ENCODE peak calls at places on chromosomes 7 and 10, in six cellular contexts. B is T-helper 2 cell; W is activated CD4-positive, alpha-beta T cell treated with anti-CD3 and anti-CD28 coated beads for 1 hour; P is NCI-H2029; X is kidney glomerular epithelial cell; J is left ventricle myocardium inferior. T is an unnamed sample.

GRCh38 chr7:50953820-50954219 is 171.1 kb upstream of the GRB10 start:
- DNase-seq in B (no peak), X (no peak), P (no peak), J (no peak), W (no peak), T (peak; percentile 10)

GRCh38 chr7:151307536-151307935 is 34.1 kb upstream of the NUB1 start:
- DNase-seq in P (no peak), J (no peak), W (no peak), B (no peak), X (no peak), T (no peak)

GRCh38 chr10:43905502-43906236 is 257.0 kb upstream of the ZNF32 start:
- DNase-seq in J (peak; percentile 70), B (no peak), P (no peak), W (no peak), X (no peak), T (peak; percentile 81)

GRCh38 chr7:130814753-130815152 is 80.7 kb upstream of the KLF14 start:
- DNase-seq in X (peak; percentile 7), J (no peak), W (no peak), B (peak; percentile 24), P (no peak), T (peak; percentile 57)

GRCh38 chr7:129774359-129774758 is 162.8 kb downstream of the NRF1 start:
- DNase-seq in P (no peak), J (no peak), X (no peak), B (no peak), W (no peak), T (no peak)

GRCh38 chr10:124731551-124731950 is 12.6 kb downstream of the FAM53B start:
- DNase-seq in P (no peak), W (no peak), B (no peak), J (no peak), X (no peak), T (no peak)

GRCh38 chr10:21424511-21424910 is 101.0 kb downstream of the SKIDA1 start:
- DNase-seq in W (no peak), B (no peak), J (no peak), P (no peak), X (no peak), T (peak; percentile 50)

GRCh38 chr10:6347391-6347951 is 144.7 kb downstream of the PFKFB3 start:
- DNase-seq in J (no peak), P (no peak), W (peak; percentile 30), X (no peak), B (peak; percentile 75), T (no peak)

GRCh38 chr10:13296476-13296875 is 3.4 kb downstream of the PHYH start:
- DNase-seq in B (no peak), J (no peak), P (no peak), W (no peak), X (no peak), T (no peak)

GRCh38 chr10:129400426-129400825 is 66.6 kb upstream of the MGMT start:
- DNase-seq in W (no peak), J (no peak), B (no peak), P (no peak), X (no peak), T (no peak)

GRCh38 chr10:104406715-104407517 is 53.3 kb downstream of the CFAP58 start:
- DNase-seq in J (no peak), P (no peak), X (no peak), W (no peak), B (peak; percentile 31), T (peak; percentile 39)

GRCh38 chr10:86798636-86799035 is 42.2 kb downstream of the BMPR1A start:
- DNase-seq in X (no peak), J (no peak), B (peak; percentile 54), W (no peak), P (no peak), T (peak; percentile 80)

GRCh38 chr7:116952640-116953371 is 495 bp upstream of the ST7 start:
- DNase-seq in X (no peak), J (peak; percentile 71), B (no peak), W (no peak), P (no peak), T (peak; percentile 61)

GRCh38 chr7:84813376-84813775 is 373.5 kb downstream of the SEMA3D start:
- DNase-seq in B (no peak), P (no peak), W (no peak), J (no peak), X (no peak), T (no peak)